ENCODE peak calls at places on chromosomes 6 and 20, in seven cellular contexts. P is heart left ventricle; J is PC-3; Q is CD8-positive, alpha-beta memory T cell; X is K562; C is fibroblast of lung; B is fibroblast of the aortic adventitia. V is an unnamed sample.
A peak's percentile ranks its signal among the peaks of the same experiment; 100 is the strongest.

GRCh38 chr6:119308994-119309657 is 40.4 kb downstream of the MAN1A1 start:
- DNase-seq in P (no peak), J (no peak), Q (no peak), X (no peak), C (no peak), B (peak; percentile 56), V (no peak)

GRCh38 chr6:155528982-155529453 is 73.4 kb upstream of the NOX3 start:
- DNase-seq in P (no peak), J (peak; percentile 67), Q (no peak), X (no peak), C (peak; percentile 91), B (peak; percentile 90), V (peak; percentile 48)

GRCh38 chr6:50362706-50363105 is 313.0 kb upstream of the DEFB112 start:
- DNase-seq in P (no peak), J (no peak), Q (no peak), X (no peak), C (no peak), B (no peak), V (no peak)

GRCh38 chr6:18990313-18990978 is 603.3 kb downstream of the RNF144B start:
- DNase-seq in P (peak; percentile 77), J (peak; percentile 73), Q (no peak), X (peak; percentile 51), C (peak; percentile 50), B (peak; percentile 5), V (no peak)

GRCh38 chr20:33554914-33555420 is 65.1 kb downstream of the CBFA2T2 start:
- DNase-seq in P (no peak), J (peak; percentile 95), Q (peak; percentile 33), X (no peak), C (peak; percentile 94), B (peak; percentile 93), V (peak; percentile 88)

GRCh38 chr20:48747840-48748416 is 79.9 kb downstream of the PREX1 start:
- DNase-seq in P (no peak), J (no peak), Q (no peak), X (no peak), C (no peak), B (no peak), V (no peak)

GRCh38 chr6:143953922-143954321 is 54.1 kb downstream of the PLAGL1 start:
- DNase-seq in P (no peak), J (no peak), Q (no peak), X (no peak), C (no peak), B (no peak), V (no peak)

GRCh38 chr6:154842828-154843227 is 109.6 kb downstream of the SCAF8 start:
- DNase-seq in P (no peak), J (no peak), Q (no peak), X (no peak), C (no peak), B (no peak), V (no peak)

GRCh38 chr6:37916149-37916548 is 96.6 kb downstream of the ZFAND3 start:
- DNase-seq in P (no peak), J (no peak), Q (no peak), X (no peak), C (no peak), B (no peak), V (no peak)

GRCh38 chr6:25629202-25629584 is 22.8 kb upstream of the SCGN start:
- DNase-seq in P (no peak), J (no peak), Q (no peak), X (no peak), C (no peak), B (no peak), V (no peak)

GRCh38 chr6:139519571-139520031 is 145.2 kb upstream of the CITED2 start:
- DNase-seq in P (no peak), J (no peak), Q (no peak), X (no peak), C (peak; percentile 71), B (peak; percentile 72), V (no peak)

GRCh38 chr6:135224037-135224647 is 43.0 kb downstream of the MYB start:
- DNase-seq in P (no peak), J (no peak), Q (no peak), X (no peak), C (no peak), B (no peak), V (no peak)

GRCh38 chr6:26232950-26233607 is 131.9 kb upstream of the BTN3A2 start:
- DNase-seq in P (no peak), J (peak; percentile 95), Q (peak; percentile 23), X (no peak), C (peak; percentile 57), B (no peak), V (no peak)

GRCh38 chr6:11194399-11195274 is 37.8 kb downstream of the NEDD9 start:
- DNase-seq in P (no peak), J (no peak), Q (no peak), X (no peak), C (peak; percentile 90), B (peak; percentile 80), V (peak; percentile 81)

GRCh38 chr6:123519191-123519510 is 117.6 kb downstream of the TRDN start:
- DNase-seq in P (peak; percentile 76), J (no peak), Q (no peak), X (no peak), C (no peak), B (peak; percentile 28), V (no peak)

GRCh38 chr20:48875233-48875913 is 46.1 kb upstream of the ARFGEF2 start:
- DNase-seq in P (no peak), J (no peak), Q (no peak), X (no peak), C (no peak), B (no peak), V (no peak)

GRCh38 chr20:56766528-56766927 is 137.4 kb downstream of the TFAP2C start:
- DNase-seq in P (no peak), J (no peak), Q (no peak), X (no peak), C (no peak), B (no peak), V (no peak)

DNA sequence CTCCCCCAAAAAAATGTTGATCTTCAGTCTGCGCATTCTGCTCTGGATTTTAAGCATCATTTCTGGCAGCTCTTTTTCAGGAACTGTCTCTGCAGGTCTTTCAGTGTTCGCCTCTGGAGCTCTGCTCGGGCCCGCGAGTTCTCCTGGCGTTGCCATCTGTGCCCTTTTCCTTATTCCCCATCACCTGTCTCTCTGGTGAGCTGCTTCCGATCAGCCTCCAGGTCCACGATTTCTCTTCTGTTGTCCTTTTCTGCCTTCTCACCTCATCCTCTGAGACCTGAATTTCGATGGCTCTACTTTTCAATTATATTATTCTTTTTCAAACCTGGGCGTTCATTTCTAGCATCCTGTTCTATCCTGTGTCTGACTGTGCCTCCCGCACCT is 590 bp upstream of the MAP1LC3A start:
- DNase-seq in P (no peak), J (no peak), Q (no peak), X (no peak), C (no peak), B (no peak), V (no peak)
- H3K4me3 ChIP-seq in P (peak overlapping the region; percentile 93), J (peak overlapping the region; percentile 71), Q (peak overlapping the region; percentile 78), X (peak overlapping the region; percentile 34), C (peak overlapping the region; percentile 89), B (peak overlapping the region; percentile 76), V (peak overlapping the region; percentile 73)

GRCh38 chr6:70538364-70538763 is 28.4 kb upstream of the SDHAF4 start:
- DNase-seq in P (no peak), J (no peak), Q (no peak), X (no peak), C (no peak), B (no peak), V (no peak)
- H3K4me3 ChIP-seq in P (no peak overlapping the region), J (no peak overlapping the region), Q (no peak overlapping the region), X (no peak overlapping the region), C (no peak overlapping the region), B (no peak overlapping the region), V (no peak overlapping the region)

DNA sequence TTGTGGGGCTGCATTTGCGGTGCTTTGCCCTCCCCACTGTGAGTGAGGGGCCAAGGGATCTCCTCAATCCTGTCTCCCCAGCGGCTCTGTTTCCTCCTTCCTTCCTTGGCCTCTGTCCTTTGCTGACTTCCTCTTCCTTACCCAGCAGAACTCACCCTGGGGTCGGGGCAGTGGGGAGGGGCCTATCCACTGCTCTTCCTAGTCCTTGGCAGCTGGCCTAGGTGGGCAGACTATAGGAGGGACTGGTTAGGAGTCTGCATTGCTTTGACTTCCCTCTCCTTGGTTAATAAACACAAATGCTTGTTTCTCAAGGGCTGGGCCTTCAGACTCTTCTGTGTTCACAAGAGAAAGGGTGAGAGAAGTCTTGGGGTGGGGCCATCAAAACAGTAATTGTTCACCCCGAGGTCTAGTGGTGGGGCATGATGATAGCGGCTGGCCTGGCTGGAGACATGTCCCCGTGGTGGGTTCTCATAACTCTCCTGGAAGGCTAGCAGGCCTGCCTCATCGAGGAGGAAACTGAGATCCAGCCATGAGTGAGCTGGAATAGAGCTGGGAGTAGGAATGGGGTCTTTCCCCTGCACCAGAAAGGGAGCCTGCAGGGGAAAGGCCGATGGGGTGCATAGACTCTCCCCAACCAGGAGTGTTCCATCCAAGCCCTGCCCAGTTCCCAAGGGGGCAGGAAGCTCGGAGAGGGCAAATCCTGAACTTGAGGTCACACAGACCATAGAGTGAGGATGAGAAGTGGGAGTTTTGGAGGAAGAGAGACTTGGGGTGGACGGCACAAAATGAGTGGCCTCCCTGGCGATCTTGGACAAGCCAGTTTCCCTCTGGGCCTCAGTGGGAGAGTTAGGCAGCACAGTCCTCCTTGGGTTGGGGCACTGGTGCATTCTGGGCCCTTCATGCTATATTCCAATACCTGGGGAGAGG is 12.7 kb downstream of the FAM110A start:
- DNase-seq in P (no peak), J (no peak), Q (no peak), X (no peak), C (no peak), B (no peak), V (no peak)
- H3K4me3 ChIP-seq in P (peak overlapping the region; percentile 57), J (no peak overlapping the region), Q (peak overlapping the region; percentile 83), X (no peak overlapping the region), C (no peak overlapping the region), B (no peak overlapping the region), V (no peak overlapping the region)

GRCh38 chr20:40148886-40149285 is 540.1 kb downstream of the MAFB start:
- DNase-seq in P (no peak), J (no peak), Q (no peak), X (no peak), C (no peak), B (no peak), V (no peak)

GRCh38 chr20:40144581-40144980 is 544.5 kb downstream of the MAFB start:
- DNase-seq in P (no peak), J (no peak), Q (no peak), X (no peak), C (no peak), B (no peak), V (no peak)
- H3K4me3 ChIP-seq in P (no peak overlapping the region), J (no peak overlapping the region), Q (no peak overlapping the region), X (no peak overlapping the region), C (no peak overlapping the region), B (no peak overlapping the region), V (no peak overlapping the region)

GRCh38 chr20:17895641-17896246 is 72.8 kb downstream of the SNX5 start:
- DNase-seq in P (peak; percentile 81), J (no peak), Q (no peak), X (peak; percentile 18), C (peak; percentile 74), B (peak; percentile 60), V (no peak)
- H3K4me3 ChIP-seq in P (peak overlapping the region; percentile 50), J (no peak overlapping the region), Q (no peak overlapping the region), X (no peak overlapping the region), C (peak overlapping the region; percentile 31), B (peak overlapping the region; percentile 50), V (peak overlapping the region; percentile 1)

GRCh38 chr20:50128520-50128905 is 15.6 kb upstream of the UBE2V1 start:
- DNase-seq in P (no peak), J (no peak), Q (no peak), X (no peak), C (no peak), B (no peak), V (no peak)
- H3K4me3 ChIP-seq in P (no peak overlapping the region), J (no peak overlapping the region), Q (no peak overlapping the region), X (no peak overlapping the region), C (no peak overlapping the region), B (no peak overlapping the region), V (no peak overlapping the region)

V was measured in astrocyte of the cerebellum.